ENCODE peak calls at places on chromosomes 3 and 15, in seven cellular contexts. P is body of pancreas, E is hepatocyte, A is PC-9, Q is adrenal gland, V is colonic mucosa, L is endodermal cell. U is an unnamed sample. For H3K27me3, the result is how much of the 10 kb centered on the place peaks cover.

GRCh38 chr3:131386429-131386926 is 4.9 kb downstream of the NUDT16 start:
- DNase-seq in V (peak), E (peak), P (peak), L (no peak), Q (peak), A (no peak), U (no peak)

GRCh38 chr3:67647390-67647878 is 7.0 kb downstream of the SUCLG2 start:
- DNase-seq in E (peak), A (peak), Q (no peak), V (peak), L (no peak), P (peak), U (no peak)

GRCh38 chr15:43463542-43463941 is 29.4 kb downstream of the TP53BP1 start:
- DNase-seq in E (no peak), P (no peak), A (no peak), V (no peak), Q (peak), L (no peak), U (no peak)

GRCh38 chr3:152051501-152052404 is 178.3 kb downstream of the SUCNR1 start:
- DNase-seq in Q (no peak), E (no peak), V (no peak), A (no peak), L (no peak), P (no peak), U (no peak)

GRCh38 chr15:98147415-98147814 is 186.9 kb downstream of the ARRDC4 start:
- DNase-seq in P (no peak), V (no peak), Q (no peak), L (no peak), A (no peak), E (no peak), U (no peak)

GRCh38 chr3:27714692-27715453 is 7.2 kb downstream of the EOMES start:
- DNase-seq in V (peak), P (no peak), L (peak), A (peak), E (peak), Q (peak), U (no peak)

GRCh38 chr3:186609247-186609868 is 3.5 kb upstream of the AHSG start:
- DNase-seq in V (peak), Q (peak), E (no peak), A (peak), L (no peak), P (peak), U (no peak)

GRCh38 chr3:71117572-71118247 is 465.8 kb downstream of the FOXP1 start:
- DNase-seq in Q (no peak), V (peak), L (no peak), A (no peak), P (no peak), E (no peak), U (no peak)

GRCh38 chr15:66675456-66675855 is 26.6 kb upstream of the SMAD6 start:
- DNase-seq in E (no peak), P (no peak), L (no peak), A (no peak), V (no peak), Q (no peak), U (no peak)

GRCh38 chr15:61132211-61132610 is 96.9 kb downstream of the RORA start:
- DNase-seq in V (no peak), E (no peak), Q (no peak), P (no peak), L (no peak), A (no peak), U (no peak)

GRCh38 chr15:72404356-72404755 is 6.3 kb downstream of the TMEM202 start:
- DNase-seq in L (no peak), P (no peak), E (no peak), Q (no peak), A (no peak), V (no peak), U (no peak)
- H3K27me3 ChIP-seq in L (half or more), P (under half), E (half or more), Q (under half), A (half or more), V (under half), U (under half)

GRCh38 chr15:91051248-91051647 is 28.9 kb upstream of the VPS33B start:
- DNase-seq in Q (no peak), P (no peak), L (no peak), A (no peak), V (no peak), E (no peak), U (no peak)

GRCh38 chr15:91054791-91055190 is 32.4 kb upstream of the VPS33B start:
- DNase-seq in L (no peak), V (no peak), A (no peak), E (no peak), P (no peak), Q (no peak), U (peak)

GRCh38 chr15:91050128-91050455 is 27.7 kb upstream of the VPS33B start:
- DNase-seq in E (no peak), V (no peak), Q (no peak), P (no peak), L (no peak), A (no peak), U (no peak)

DNA sequence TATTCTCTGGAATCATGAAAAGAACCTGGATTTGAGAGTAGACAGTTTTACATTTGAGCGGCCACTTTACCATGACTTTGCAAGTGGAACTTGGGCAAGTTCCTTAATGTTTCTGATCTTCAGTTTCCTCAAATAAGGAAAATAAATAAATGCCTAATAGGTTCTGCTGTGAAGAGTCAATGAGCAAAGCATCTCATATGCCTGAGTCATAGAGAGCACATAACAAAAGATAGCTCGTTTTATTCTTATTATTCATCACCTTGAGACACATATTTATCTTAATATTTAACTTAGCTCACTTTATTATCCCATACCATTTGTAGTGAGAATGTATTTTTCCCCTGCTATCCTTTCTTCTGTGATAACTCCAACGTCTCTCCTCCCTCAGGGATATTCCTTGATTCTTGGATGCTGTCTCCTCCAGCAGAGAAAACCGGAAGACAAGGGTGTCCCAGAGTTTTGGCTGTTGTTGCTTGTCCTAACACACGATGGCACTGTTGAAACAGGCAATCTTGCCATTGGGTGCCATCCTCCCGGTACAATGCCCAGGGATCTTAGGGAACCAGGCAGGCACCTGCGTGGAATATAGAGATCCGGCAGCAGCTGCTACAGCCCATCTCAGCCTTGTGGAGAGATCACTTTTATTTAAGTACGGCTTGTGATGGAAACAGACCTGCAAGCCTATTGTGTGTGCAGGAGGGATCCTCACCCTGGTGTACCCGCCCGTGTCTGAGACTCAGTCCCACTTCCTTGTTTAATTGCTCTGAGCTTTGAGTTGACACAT is 33.3 kb upstream of the VPS33B start:
- DNase-seq in P (peak), V (peak), Q (peak), A (peak), L (peak), E (peak), U (no peak)
- H3K27me3 ChIP-seq in P (under half), V (under half), Q (under half), A (half or more), L (half or more), E (half or more), U (under half)

DNA sequence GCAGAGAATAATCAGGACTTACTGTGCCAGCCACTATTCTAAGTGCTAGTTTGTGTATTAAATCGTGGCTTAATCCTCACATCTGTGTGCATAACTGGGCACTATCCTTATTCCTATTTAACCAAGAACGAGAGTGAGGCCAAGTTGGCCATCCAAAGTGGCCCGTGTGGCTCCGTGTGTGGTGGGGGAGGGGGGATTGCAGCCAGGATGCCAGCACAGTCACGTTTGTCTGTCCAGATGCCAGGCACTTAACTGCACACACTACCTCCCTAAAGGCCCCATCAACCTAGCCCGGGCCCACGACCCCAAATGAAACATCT is 64.4 kb upstream of the POLG start:
- DNase-seq in P (no peak), E (no peak), L (no peak), Q (no peak), A (no peak), V (no peak), U (no peak)
- H3K27me3 ChIP-seq in P (under half), E (half or more), L (half or more), Q (half or more), A (under half), V (under half), U (under half)

GRCh38 chr3:12002912-12003311 is 1.3 kb upstream of the SYN2 start:
- DNase-seq in A (no peak), E (no peak), L (no peak), P (no peak), V (no peak), Q (no peak), U (no peak)
- H3K27me3 ChIP-seq in A (half or more), E (half or more), L (under half), P (under half), V (under half), Q (under half), U (under half)